ENCODE peak calls at places on chromosomes 5 and 9, in nine cellular contexts. F is effector memory CD8-positive, alpha-beta T cell; L is cardiac muscle cell; G is A172; O is stomach; S is EH; I is WTC11; V is HCEC 1CT; N is NCI-H187 treated with DMSO at 0.1 percent for 48 hours. M is an unnamed sample.

GRCh38 chr9:35844628-35845301 is 15.7 kb downstream of the TMEM8B start:
- DNase-seq in V (peak; percentile 86), G (peak; percentile 91), N (no peak), I (no peak), L (peak; percentile 94), O (peak; percentile 64), F (no peak), S (peak; percentile 93), M (peak; percentile 78)

GRCh38 chr9:70470050-70471015 is 55.9 kb upstream of the KLF9 start:
- DNase-seq in F (no peak), V (no peak), O (peak; percentile 73), G (no peak), L (peak; percentile 50), I (no peak), S (peak; percentile 37), N (no peak), M (peak; percentile 43)

GRCh38 chr5:963673-964531 is 44.7 kb upstream of the NKD2 start:
- DNase-seq in O (no peak), N (no peak), S (peak; percentile 52), F (no peak), V (peak; percentile 13), G (no peak), I (no peak), L (peak; percentile 97), M (no peak)

GRCh38 chr5:115098041-115098702 is 71.5 kb downstream of the TRIM36 start:
- DNase-seq in V (peak; percentile 64), O (no peak), F (peak; percentile 19), N (no peak), L (peak; percentile 67), I (no peak), G (peak; percentile 65), S (peak; percentile 59), M (peak; percentile 71)

GRCh38 chr9:111599948-111600343 is 499 bp upstream of the PTGR1 start:
- DNase-seq in F (no peak), I (no peak), O (no peak), G (no peak), L (no peak), V (no peak), N (no peak), S (no peak), M (no peak)

GRCh38 chr5:44538831-44539539 is 149.8 kb upstream of the FGF10 start:
- DNase-seq in O (no peak), I (no peak), F (no peak), S (no peak), V (no peak), L (no peak), G (no peak), N (no peak), M (no peak)

GRCh38 chr9:110050925-110051355 is 157.0 kb downstream of the C9orf152 start:
- DNase-seq in L (peak; percentile 84), S (peak; percentile 99), I (no peak), F (no peak), N (no peak), O (no peak), V (peak; percentile 95), G (peak; percentile 98), M (no peak)

GRCh38 chr5:33439905-33440481 is 772 bp upstream of the TARS1 start:
- DNase-seq in I (no peak), S (no peak), L (no peak), V (no peak), O (no peak), F (no peak), N (no peak), G (no peak), M (no peak)

GRCh38 chr9:120438111-120438510 is 141.9 kb downstream of the CDK5RAP2 start:
- DNase-seq in G (no peak), V (peak; percentile 1), F (no peak), S (no peak), L (peak; percentile 49), O (no peak), I (no peak), N (no peak), M (no peak)

GRCh38 chr5:80686757-80687156 is 32.0 kb upstream of the DHFR start:
- DNase-seq in V (peak; percentile 17), F (no peak), I (no peak), G (peak; percentile 21), L (peak; percentile 31), S (peak; percentile 31), O (no peak), N (no peak), M (no peak)

GRCh38 chr5:40429258-40430111 is 250.2 kb upstream of the PTGER4 start:
- DNase-seq in L (peak; percentile 44), O (no peak), V (peak; percentile 72), S (peak; percentile 58), G (peak; percentile 42), N (no peak), I (no peak), F (no peak), M (peak; percentile 39)

GRCh38 chr5:170523129-170523497 is 19.3 kb downstream of the KCNIP1 start:
- DNase-seq in V (no peak), L (peak; percentile 62), I (no peak), F (no peak), N (no peak), O (no peak), G (no peak), S (no peak), M (peak; percentile 74)

M was measured in Ammon's horn.